ENCODE peak calls at places on chromosomes 7 and 10, in eight cellular contexts. H is brain microvascular endothelial cell, U is astrocyte, X is ovary, W is adrenal gland, E is uterus, J is suprapubic skin, C is WERI-Rb-1. G is an unnamed sample.

GRCh38 chr7:51315393-51316261 is 982 bp downstream of the COBL start:
- DNase-seq in X (peak; percentile 28), E (no peak), W (no peak), U (peak; percentile 23), H (no peak), J (no peak), C (peak; percentile 28), G (peak; percentile 56)

GRCh38 chr10:88062385-88062784 is 199.0 kb downstream of the PTEN start:
- DNase-seq in X (no peak), E (no peak), U (no peak), C (no peak), W (no peak), J (no peak), H (no peak), G (no peak)

GRCh38 chr7:2979951-2980350 is 63.7 kb downstream of the CARD11 start:
- DNase-seq in W (no peak), X (no peak), J (peak; percentile 59), U (no peak), E (no peak), C (no peak), H (no peak), G (no peak)

GRCh38 chr10:23686722-23687121 is 247.8 kb downstream of the OTUD1 start:
- DNase-seq in H (no peak), X (no peak), W (no peak), C (no peak), U (no peak), J (no peak), E (no peak), G (no peak)

GRCh38 chr7:143046334-143046935 is 5.7 kb upstream of the OR6V1 start:
- DNase-seq in U (no peak), X (no peak), C (no peak), W (no peak), E (no peak), H (no peak), J (no peak), G (no peak)

GRCh38 chr10:96384471-96384870 is 25.7 kb upstream of the OPALIN start:
- DNase-seq in W (no peak), J (no peak), C (no peak), H (no peak), U (no peak), X (no peak), E (no peak), G (no peak)

GRCh38 chr10:98582363-98582762 is 135.6 kb upstream of the HPS1 start:
- DNase-seq in J (no peak), C (no peak), E (no peak), W (no peak), X (no peak), U (no peak), H (no peak), G (no peak)

GRCh38 chr10:86401588-86402282 is 35.1 kb upstream of the GRID1 start:
- DNase-seq in C (no peak), X (no peak), E (peak; percentile 21), J (no peak), H (no peak), W (peak; percentile 28), U (no peak), G (no peak)

GRCh38 chr7:50367098-50367497 is 62.6 kb downstream of the IKZF1 start:
- DNase-seq in W (no peak), E (no peak), X (no peak), U (no peak), J (no peak), H (no peak), C (no peak), G (no peak)

GRCh38 chr10:133022784-133023115 is 65.0 kb upstream of the ADGRA1 start:
- DNase-seq in W (no peak), U (no peak), X (no peak), C (peak; percentile 73), H (no peak), E (no peak), J (no peak), G (no peak)

GRCh38 chr7:74006451-74007259 is 21.3 kb upstream of the ELN start:
- DNase-seq in X (no peak), U (no peak), E (peak; percentile 39), W (no peak), C (no peak), J (no peak), H (peak; percentile 27), G (no peak)

GRCh38 chr10:102247724-102248123 is 2.4 kb downstream of the GBF1 start:
- DNase-seq in W (no peak), H (no peak), C (no peak), X (no peak), J (no peak), E (no peak), U (no peak), G (no peak)

GRCh38 chr7:49001610-49002033 is 77.3 kb downstream of the CDC14C start:
- DNase-seq in W (no peak), J (no peak), X (peak; percentile 18), H (no peak), U (no peak), C (peak; percentile 75), E (no peak), G (peak; percentile 7)

GRCh38 chr10:94963901-94964300 is 25.4 kb downstream of the CYP2C9 start:
- DNase-seq in U (peak; percentile 8), J (no peak), W (peak; percentile 7), C (peak; percentile 21), H (peak; percentile 26), X (no peak), E (no peak), G (peak; percentile 4)

GRCh38 chr10:79946270-79947082 is 2.4 kb downstream of the SFTPD start:
- DNase-seq in H (no peak), E (no peak), X (no peak), J (no peak), C (no peak), U (no peak), W (no peak), G (no peak)

GRCh38 chr7:22860784-22861482 is 38.3 kb upstream of the TOMM7 start:
- DNase-seq in H (peak; percentile 43), E (no peak), U (no peak), W (no peak), X (no peak), C (peak; percentile 64), J (no peak), G (no peak)

GRCh38 chr10:89391882-89392756 is at the start of gene IFIT1:
- DNase-seq in E (peak; percentile 82), U (peak; percentile 94), C (no peak), X (peak; percentile 67), H (peak; percentile 78), J (no peak), W (peak; percentile 69), G (peak; percentile 89)

GRCh38 chr7:5435291-5436002 is 11.8 kb upstream of the TNRC18 start:
- DNase-seq in U (no peak), C (no peak), E (no peak), X (no peak), W (no peak), J (no peak), H (no peak), G (no peak)

GRCh38 chr10:11757452-11757819 is 15.3 kb downstream of the ECHDC3 start:
- DNase-seq in W (peak; percentile 90), H (peak; percentile 97), J (peak; percentile 71), U (peak; percentile 84), E (peak; percentile 83), X (peak; percentile 81), C (peak; percentile 24), G (no peak)

DNA sequence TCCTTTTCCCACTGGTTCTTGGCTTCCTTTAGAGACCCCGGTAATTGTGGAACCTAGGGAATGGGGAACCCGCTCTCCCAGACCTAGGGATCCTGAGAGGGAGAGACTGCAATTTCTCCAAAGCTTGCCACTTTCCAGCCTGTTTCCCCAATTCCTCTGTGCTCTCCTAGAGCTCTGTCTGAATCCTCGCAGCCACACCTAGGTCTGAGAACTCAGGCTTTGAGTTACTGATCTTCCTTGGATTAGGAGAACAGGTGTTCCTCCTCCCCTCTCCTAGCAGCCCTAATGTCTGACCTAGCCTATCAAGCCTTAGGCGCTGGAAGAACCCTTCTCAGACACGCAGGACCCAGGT is 20.0 kb downstream of the WNT8B start:
- DNase-seq in W (no peak), J (no peak), H (no peak), U (no peak), X (no peak), E (no peak), C (peak; percentile 15), G (no peak)
- H3K27me3 ChIP-seq in W (peaks cover 22% of the 10 kb centered on the region), J (peaks cover 38% of the 10 kb centered on the region), H (peaks cover 13% of the 10 kb centered on the region), U (peaks cover 47% of the 10 kb centered on the region), X (no peaks in the 10 kb centered on the region), E (peaks cover 13% of the 10 kb centered on the region), C (peaks cover 46% of the 10 kb centered on the region), G (peaks cover 48% of the 10 kb centered on the region)

GRCh38 chr10:1360011-1360580 is 303.9 kb downstream of the WDR37 start:
- DNase-seq in H (no peak), W (no peak), J (no peak), C (no peak), X (no peak), U (no peak), E (no peak), G (no peak)
- TF ChIP-seq CTCF in H (peak; percentile 18), W (no peak), J (no peak), C (peak; percentile 41), X (no peak), U (no peak), E (no peak), G (no peak)

GRCh38 chr7:121394709-121395140 is 1.4 kb downstream of the FAM3C start:
- DNase-seq in W (peak; percentile 40), X (no peak), C (no peak), H (no peak), U (no peak), E (no peak), J (no peak), G (no peak)
- H3K4me3 ChIP-seq in W (no peak overlapping the region), X (peak overlapping the region; percentile 9), C (no peak overlapping the region), H (peak overlapping the region; percentile 82), U (peak overlapping the region; percentile 99), E (no peak overlapping the region), J (peak overlapping the region; percentile 99), G (peak overlapping the region; percentile 84)

GRCh38 chr10:131068760-131069159 is 242.8 kb downstream of the TCERG1L start:
- DNase-seq in E (no peak), W (no peak), H (no peak), U (no peak), C (no peak), X (no peak), J (no peak), G (no peak)

GRCh38 chr10:131071721-131072120 is 239.8 kb downstream of the TCERG1L start:
- DNase-seq in J (no peak), E (no peak), W (no peak), U (no peak), X (no peak), C (no peak), H (no peak), G (no peak)

GRCh38 chr10:131072651-131073468 is 238.7 kb downstream of the TCERG1L start:
- DNase-seq in U (no peak), H (no peak), E (no peak), J (no peak), W (no peak), C (no peak), X (no peak), G (no peak)

GRCh38 chr10:131068311-131068710 is 243.2 kb downstream of the TCERG1L start:
- DNase-seq in X (no peak), H (no peak), C (no peak), J (no peak), E (no peak), W (no peak), U (no peak), G (no peak)

DNA sequence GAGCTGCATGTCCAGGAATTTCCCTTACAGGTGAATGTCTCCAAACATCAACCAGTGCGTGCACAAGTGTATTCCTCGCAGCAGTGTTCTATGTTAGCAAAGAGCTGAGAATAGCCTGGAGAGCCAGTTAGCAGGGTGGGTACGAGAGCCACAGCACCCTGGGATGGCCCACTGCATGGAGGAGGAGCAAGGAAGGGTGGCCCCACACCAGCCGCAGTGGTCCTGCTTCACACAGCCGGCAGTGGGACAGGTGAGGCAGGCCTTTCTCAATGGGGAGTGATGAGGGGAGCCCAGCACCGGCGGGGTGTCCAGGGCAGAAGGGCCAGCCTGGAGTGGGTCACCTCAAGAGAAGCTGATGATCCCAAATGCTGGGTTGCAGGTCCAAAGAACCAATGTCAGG is 240.7 kb downstream of the TCERG1L start:
- DNase-seq in U (no peak), X (peak; percentile 3), W (no peak), H (no peak), E (no peak), C (no peak), J (no peak), G (no peak)
- H3K27me3 ChIP-seq in U (no peaks in the 10 kb centered on the region), X (no peaks in the 10 kb centered on the region), W (no peaks in the 10 kb centered on the region), H (no peaks in the 10 kb centered on the region), E (no peaks in the 10 kb centered on the region), C (no peaks in the 10 kb centered on the region), J (peaks cover 12% of the 10 kb centered on the region), G (no peaks in the 10 kb centered on the region)

G was measured in kidney epithelial cell.